ENCODE peak calls at places on chromosomes 12 and 14, in four cellular contexts. K is neural progenitor cell, P is stomach, Q is prostate gland. L is an unnamed sample.

GRCh38 chr14:22837750-22838538 is 1.6 kb downstream of the MMP14 start:
- DNase-seq in K (no peak), P (no peak), Q (peak), L (no peak)

GRCh38 chr14:39372656-39373055 is 59.6 kb downstream of the FBXO33 start:
- DNase-seq in K (no peak), P (no peak), Q (no peak), L (no peak)

GRCh38 chr12:59624732-59625455 is 29.1 kb downstream of the SLC16A7 start:
- DNase-seq in K (no peak), P (no peak), Q (no peak), L (no peak)

GRCh38 chr12:25796523-25797000 is 161.9 kb upstream of the RASSF8 start:
- DNase-seq in K (no peak), P (no peak), Q (no peak), L (no peak)

GRCh38 chr14:97359391-97359790 is 562.2 kb downstream of the VRK1 start:
- DNase-seq in K (no peak), P (no peak), Q (no peak), L (no peak)

GRCh38 chr14:101001311-101002069 is 98.0 kb upstream of the RTL1 start:
- DNase-seq in K (no peak), P (no peak), Q (no peak), L (peak)

GRCh38 chr14:88974991-88975835 is 150.8 kb downstream of the TTC8 start:
- DNase-seq in K (no peak), P (no peak), Q (no peak), L (no peak)

GRCh38 chr14:52129733-52130132 is 60.9 kb upstream of the NID2 start:
- DNase-seq in K (no peak), P (no peak), Q (no peak), L (no peak)

GRCh38 chr14:74508844-74509428 is 15.4 kb downstream of the ISCA2 start:
- DNase-seq in K (no peak), P (no peak), Q (no peak), L (no peak)

GRCh38 chr12:14962180-14962579 is 779 bp upstream of the ARHGDIB start:
- DNase-seq in K (no peak), P (no peak), Q (no peak), L (no peak)

GRCh38 chr14:40629144-40629543 is 977.5 kb upstream of the LRFN5 start:
- DNase-seq in K (no peak), P (no peak), Q (no peak), L (no peak)

GRCh38 chr14:70254476-70254961 is 65.8 kb upstream of the SLC8A3 start:
- DNase-seq in K (peak), P (peak), Q (peak), L (no peak)

GRCh38 chr12:94459773-94460593 is at the start of gene CEP83:
- DNase-seq in K (peak), P (peak), Q (peak), L (peak)

GRCh38 chr12:40010899-40011774 is 94.7 kb downstream of the SLC2A13 start:
- DNase-seq in K (peak), P (peak), Q (peak), L (peak)

GRCh38 chr14:52538648-52539047 is 13.7 kb downstream of the TXNDC16 start:
- DNase-seq in K (no peak), P (no peak), Q (no peak), L (no peak)

GRCh38 chr12:55718020-55718419 is 2.2 kb upstream of the RDH5 start:
- DNase-seq in K (peak), P (no peak), Q (no peak), L (no peak)

GRCh38 chr14:97177016-97177415 is 379.8 kb downstream of the VRK1 start:
- DNase-seq in K (peak), P (no peak), Q (no peak), L (no peak)

GRCh38 chr14:24398943-24399801 is at the start of gene NYNRIN:
- DNase-seq in K (peak), P (peak), Q (no peak), L (no peak)

GRCh38 chr12:386651-387050 is 2.5 kb downstream of the KDM5A start:
- DNase-seq in K (no peak), P (no peak), Q (no peak), L (no peak)

GRCh38 chr12:79782197-79782890 is 91.6 kb upstream of the PAWR start:
- DNase-seq in K (no peak), P (no peak), Q (no peak), L (no peak)

GRCh38 chr12:41188058-41188840 is at the start of gene PDZRN4:
- DNase-seq in K (peak), P (no peak), Q (no peak), L (no peak)

GRCh38 chr12:114165921-114166320 is 199.8 kb upstream of the RBM19 start:
- DNase-seq in K (no peak), P (no peak), Q (no peak), L (no peak)

GRCh38 chr12:94849411-94849976 is 154.0 kb downstream of the NDUFA12 start:
- DNase-seq in K (peak), P (no peak), Q (no peak), L (no peak)

GRCh38 chr12:108649668-108650067 is 16.0 kb upstream of the SELPLG start:
- DNase-seq in K (no peak), P (no peak), Q (no peak), L (no peak)

GRCh38 chr12:29320295-29321090 is 60.5 kb downstream of the ERGIC2 start:
- DNase-seq in K (no peak), P (no peak), Q (no peak), L (peak)

GRCh38 chr12:123787466-123787865 is 25.4 kb downstream of the DNAH10 start:
- DNase-seq in K (no peak), P (no peak), Q (no peak), L (no peak)

GRCh38 chr14:58789106-58789505 is 151.3 kb downstream of the DACT1 start:
- DNase-seq in K (no peak), P (no peak), Q (no peak), L (no peak)

GRCh38 chr12:121537814-121538698 is 42.8 kb downstream of the KDM2B start:
- DNase-seq in K (peak), P (peak), Q (no peak), L (no peak)

GRCh38 chr14:93035917-93036651 is 79.6 kb downstream of the ITPK1 start:
- DNase-seq in K (peak), P (no peak), Q (no peak), L (no peak)

GRCh38 chr12:124476011-124476400 is 91.4 kb downstream of the NCOR2 start:
- DNase-seq in K (no peak), P (no peak), Q (no peak), L (no peak)

GRCh38 chr14:104319489-104320241 is 181.3 kb downstream of the KIF26A start:
- DNase-seq in K (no peak), P (peak), Q (no peak), L (no peak)

GRCh38 chr14:22194669-22195068 is 394.4 kb downstream of the DAD1 start:
- DNase-seq in K (no peak), P (no peak), Q (no peak), L (no peak)

GRCh38 chr14:90574640-90575131 is 177.9 kb downstream of the CALM1 start:
- DNase-seq in K (no peak), P (no peak), Q (no peak), L (no peak)

GRCh38 chr12:108228746-108229145 is 99.7 kb downstream of the WSCD2 start:
- DNase-seq in K (no peak), P (no peak), Q (no peak), L (no peak)

GRCh38 chr12:49708851-49709250 is 1.6 kb upstream of the FMNL3 start:
- DNase-seq in K (no peak), P (no peak), Q (no peak), L (no peak)

GRCh38 chr12:107736914-107737313 is 24.0 kb downstream of the PRDM4 start:
- DNase-seq in K (no peak), P (no peak), Q (no peak), L (no peak)

GRCh38 chr12:98224584-98225221 is 290.7 kb upstream of the TMPO start:
- DNase-seq in K (no peak), P (no peak), Q (no peak), L (no peak)

GRCh38 chr12:51678086-51678724 is 87.2 kb downstream of the SCN8A start:
- DNase-seq in K (peak), P (peak), Q (peak), L (no peak)

GRCh38 chr12:51687142-51687935 is 96.3 kb downstream of the SCN8A start:
- DNase-seq in K (no peak), P (no peak), Q (no peak), L (no peak)

GRCh38 chr12:51686727-51687126 is 95.7 kb downstream of the SCN8A start:
- DNase-seq in K (no peak), P (no peak), Q (no peak), L (no peak)

DNA sequence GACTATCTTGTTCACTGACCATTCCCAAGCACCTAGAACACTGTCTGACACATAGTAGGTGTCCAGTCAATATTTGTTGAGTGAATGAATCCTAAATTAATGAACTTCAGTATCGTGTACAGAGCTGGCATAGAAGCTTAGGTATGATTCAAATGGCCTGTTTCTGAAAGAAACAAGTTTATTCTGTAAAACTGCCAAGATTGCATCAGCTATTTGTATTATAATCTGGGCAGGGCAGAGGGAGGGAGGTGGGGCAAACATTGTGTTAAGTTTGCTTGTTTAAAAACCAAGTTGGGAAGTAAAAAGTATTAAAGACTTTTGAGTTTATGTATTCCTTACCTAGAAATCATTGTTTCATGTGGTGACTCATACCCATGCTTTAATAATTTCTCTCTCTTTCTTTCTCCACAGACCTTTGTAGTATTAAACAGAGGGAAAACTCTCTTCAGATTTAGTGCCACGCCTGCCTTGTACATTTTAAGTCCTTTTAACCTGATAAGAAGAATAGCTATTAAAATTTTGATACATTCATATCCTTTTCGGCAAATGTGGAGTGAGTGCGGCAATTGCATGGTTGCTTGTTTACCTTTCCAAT is 92.8 kb downstream of the SCN8A start:
- DNase-seq in K (no peak), P (peak), Q (peak), L (no peak)
- H3K4me3 ChIP-seq in K (no peak), P (no peak), Q (no peak), L (no peak)

GRCh38 chr14:106831322-106831720 is 1304.9 kb downstream of the TMEM121 start:
- DNase-seq in K (no peak), P (no peak), Q (no peak), L (no peak)
- TF ChIP-seq CTCF in K (peak), P (no peak), Q (no peak), L (peak)

GRCh38 chr12:63897931-63898330 is 53.4 kb downstream of the SRGAP1 start:
- DNase-seq in K (no peak), P (no peak), Q (no peak), L (no peak)

GRCh38 chr12:63895841-63896240 is 51.3 kb downstream of the SRGAP1 start:
- DNase-seq in K (no peak), P (no peak), Q (no peak), L (no peak)

GRCh38 chr12:63900922-63901793 is 56.7 kb downstream of the SRGAP1 start:
- DNase-seq in K (no peak), P (no peak), Q (no peak), L (no peak)

GRCh38 chr12:63898764-63899337 is 54.4 kb downstream of the SRGAP1 start:
- DNase-seq in K (no peak), P (no peak), Q (no peak), L (no peak)

GRCh38 chr12:63899396-63899795 is 54.9 kb downstream of the SRGAP1 start:
- DNase-seq in K (no peak), P (no peak), Q (no peak), L (no peak)
- H3K4me3 ChIP-seq in K (no peak), P (no peak), Q (no peak), L (no peak)

GRCh38 chr12:111693818-111694217 is 8.0 kb downstream of the ACAD10 start:
- DNase-seq in K (no peak), P (no peak), Q (no peak), L (no peak)

GRCh38 chr12:111687255-111687654 is 1.4 kb downstream of the ACAD10 start:
- DNase-seq in K (no peak), P (no peak), Q (no peak), L (no peak)

GRCh38 chr12:111687952-111688351 is 2.1 kb downstream of the ACAD10 start:
- DNase-seq in K (no peak), P (no peak), Q (no peak), L (no peak)

GRCh38 chr12:111691262-111691661 is 5.4 kb downstream of the ACAD10 start:
- DNase-seq in K (no peak), P (no peak), Q (no peak), L (no peak)

DNA sequence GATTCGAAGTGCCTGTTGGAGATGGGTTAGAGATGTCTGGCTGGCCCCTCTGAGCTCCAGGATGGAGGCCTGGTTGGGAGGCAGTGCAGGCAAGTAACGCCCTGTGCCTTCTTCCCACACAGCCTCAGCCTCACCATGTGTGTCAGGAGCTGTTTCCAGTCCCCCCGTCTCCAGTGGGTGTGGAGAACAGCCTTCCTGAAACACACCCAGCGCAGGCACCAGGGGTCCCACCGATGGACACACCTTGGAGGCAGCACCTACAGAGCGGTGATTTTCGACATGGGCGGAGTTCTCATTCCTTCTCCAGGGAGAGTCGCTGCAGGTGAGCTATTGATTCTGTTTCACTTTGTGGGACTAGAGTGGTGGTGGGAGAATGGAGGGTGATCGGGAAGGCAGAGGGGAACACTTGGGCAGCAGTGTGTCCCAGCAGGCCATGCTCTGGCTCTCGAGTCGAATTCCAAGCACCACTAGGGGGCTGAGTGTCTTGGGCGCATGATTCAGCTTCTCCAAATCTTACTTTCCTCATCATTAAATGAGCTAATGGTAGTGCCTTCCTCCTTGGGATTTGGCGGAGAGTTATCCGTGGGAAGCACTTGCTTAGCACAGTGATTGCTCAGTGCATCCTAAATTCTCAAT is 6.8 kb downstream of the ACAD10 start:
- DNase-seq in K (no peak), P (no peak), Q (no peak), L (no peak)
- TF ChIP-seq CTCF in K (peak), P (no peak), Q (no peak), L (peak)

DNA sequence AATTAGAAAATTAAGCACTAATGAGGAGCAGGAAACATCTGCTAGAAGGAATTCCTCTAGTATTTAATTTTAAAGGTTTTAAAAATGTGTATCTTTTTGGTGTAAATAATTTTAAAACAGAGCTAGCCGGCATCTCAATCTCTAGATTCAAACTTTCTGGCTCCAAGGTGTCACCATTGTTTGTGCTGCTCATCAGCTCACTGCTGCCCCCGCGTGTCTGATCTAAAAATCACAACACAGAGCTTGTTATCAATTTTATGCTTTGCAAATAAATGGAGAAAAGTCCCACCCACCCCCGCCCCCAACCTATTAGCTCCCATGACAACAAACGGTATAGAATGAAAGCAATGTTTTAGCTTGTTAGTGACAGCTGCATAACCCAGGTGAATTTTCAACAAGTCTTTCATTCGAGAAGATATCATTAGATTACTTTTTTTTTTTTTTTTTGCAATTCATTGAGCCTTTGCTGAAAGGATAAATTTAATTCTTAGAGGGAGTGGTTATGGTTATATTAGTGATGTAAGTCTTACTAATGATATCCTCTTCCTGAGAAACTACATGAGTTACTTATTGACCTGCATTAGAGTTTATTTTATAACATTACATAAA is 11.3 kb upstream of the ABHD12B start:
- DNase-seq in K (peak), P (peak), Q (peak), L (peak)
- H3K4me3 ChIP-seq in K (no peak), P (peak), Q (peak), L (peak)

GRCh38 chr12:43336962-43337555 is 214.9 kb downstream of the ADAMTS20 start:
- DNase-seq in K (peak), P (no peak), Q (no peak), L (no peak)

GRCh38 chr12:43333650-43334043 is 218.4 kb downstream of the ADAMTS20 start:
- DNase-seq in K (no peak), P (no peak), Q (no peak), L (no peak)

GRCh38 chr12:43337571-43338497 is 214.2 kb downstream of the ADAMTS20 start:
- DNase-seq in K (no peak), P (no peak), Q (no peak), L (no peak)

GRCh38 chr12:43332977-43333649 is 218.9 kb downstream of the ADAMTS20 start:
- DNase-seq in K (no peak), P (no peak), Q (no peak), L (no peak)

DNA sequence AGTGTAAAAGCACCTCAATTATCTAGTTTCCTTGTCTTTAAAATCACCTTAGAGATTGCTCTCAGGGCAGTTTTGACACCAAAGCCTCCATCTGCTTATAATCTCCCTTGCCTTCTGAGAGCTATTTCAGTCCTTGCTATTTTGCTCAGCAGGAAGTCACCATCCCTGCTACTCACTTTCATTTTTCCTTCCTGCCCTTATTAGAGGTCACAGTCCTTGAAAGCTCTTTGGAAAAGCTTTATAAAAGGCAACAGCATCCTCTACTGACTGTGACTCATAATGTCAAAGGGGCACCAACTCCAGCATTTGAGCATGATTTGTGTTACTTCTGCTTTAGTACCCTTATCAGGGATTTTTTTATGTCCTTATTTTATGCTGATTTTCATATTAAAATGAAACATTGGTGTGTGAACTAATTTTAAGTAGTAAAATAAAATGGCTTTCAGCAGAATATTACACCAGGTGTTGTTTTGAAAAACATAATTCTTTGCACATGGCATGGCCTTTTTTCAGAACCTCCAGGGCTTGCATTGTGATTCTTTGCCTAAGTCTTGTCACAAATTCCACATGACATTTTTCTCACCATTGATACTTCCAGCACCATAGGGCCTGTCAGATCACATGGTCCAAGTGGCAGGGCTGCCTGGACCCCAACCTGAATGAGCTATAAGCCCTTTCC is 213.0 kb downstream of the ADAMTS20 start:
- DNase-seq in K (peak), P (no peak), Q (no peak), L (peak)
- TF ChIP-seq CTCF in K (peak), P (peak), Q (peak), L (peak)

L was measured in HFF-Myc.